ENCODE peak calls at places on chromosomes 4 and X, in four cellular contexts. G is DND-41, X is MM.1S, V is neural progenitor cell. C is an unnamed sample.
A peak's percentile ranks its signal among the peaks of the same experiment; 100 is the strongest.

GRCh38 chr4:2079926-2080325 is 20.8 kb downstream of the NAT8L start:
- DNase-seq in X (no peak), V (no peak), G (no peak), C (no peak)

GRCh38 chrX:47178337-47178736 is 15.3 kb upstream of the UBA1 start:
- DNase-seq in V (no peak), X (no peak), G (no peak), C (no peak)

GRCh38 chr4:74682567-74683359 is 111.6 kb downstream of the BTC start:
- DNase-seq in G (no peak), X (no peak), V (no peak), C (no peak)

GRCh38 chr4:5409980-5410618 is 298.3 kb downstream of the EVC2 start:
- DNase-seq in X (peak; percentile 36), V (peak; percentile 15), G (no peak), C (no peak)

GRCh38 chr4:8240211-8241041 is 29.1 kb upstream of the HTRA3 start:
- DNase-seq in X (no peak), V (no peak), G (no peak), C (no peak)

GRCh38 chrX:15136795-15137194 is 133.1 kb downstream of the ASB9 start:
- DNase-seq in X (no peak), V (no peak), G (no peak), C (no peak)

GRCh38 chrX:117839544-117839943 is 277.1 kb downstream of the KLHL13 start:
- DNase-seq in X (peak; percentile 15), V (no peak), G (no peak), C (no peak)

GRCh38 chr4:140721088-140721421 is 35.1 kb downstream of the TBC1D9 start:
- DNase-seq in V (no peak), X (peak; percentile 32), G (no peak), C (no peak)

GRCh38 chr4:125994024-125994423 is 679.3 kb downstream of the FAT4 start:
- DNase-seq in X (no peak), V (no peak), G (no peak), C (no peak)

GRCh38 chr4:128716325-128716724 is 93.2 kb upstream of the JADE1 start:
- DNase-seq in V (no peak), G (no peak), X (no peak), C (no peak)

GRCh38 chrX:40108959-40109287 is 11.2 kb upstream of the BCOR start:
- DNase-seq in X (no peak), V (peak; percentile 77), G (peak; percentile 74), C (no peak)

DNA sequence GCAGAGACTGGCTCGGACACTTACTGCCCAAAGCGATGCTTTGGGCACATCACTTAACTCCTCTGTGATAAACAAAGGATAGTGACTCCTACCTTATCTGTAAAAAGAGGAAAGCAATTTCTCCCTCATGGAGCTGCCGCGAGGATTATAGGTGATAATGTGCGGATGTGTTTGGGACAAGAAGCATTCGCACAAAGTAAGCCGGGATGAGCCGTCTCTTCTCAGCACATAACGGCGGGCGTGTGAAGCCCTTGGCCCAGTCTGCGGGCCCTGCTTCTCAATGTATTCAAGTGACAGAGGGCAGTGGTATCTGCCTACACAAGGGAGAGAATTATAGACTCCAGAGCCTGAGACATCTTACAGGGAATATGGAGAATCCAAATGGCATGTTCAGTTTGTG is 550.3 kb upstream of the CPEB2 start:
- DNase-seq in V (no peak), X (no peak), G (no peak), C (no peak)
- H3K9ac ChIP-seq in V (no peak overlapping the region), X (no peak overlapping the region), G (no peak overlapping the region), C (no peak overlapping the region)

GRCh38 chr4:184815046-184815877 is 10.5 kb downstream of the ACSL1 start:
- DNase-seq in G (no peak), V (peak; percentile 34), X (peak; percentile 62), C (no peak)
- H3K4me3 ChIP-seq in G (no peak overlapping the region), V (no peak overlapping the region), X (no peak overlapping the region), C (no peak overlapping the region)

GRCh38 chrX:48684134-48684533 is 535 bp downstream of the WAS start:
- DNase-seq in V (no peak), X (no peak), G (no peak), C (no peak)
- H3K9ac ChIP-seq in V (no peak overlapping the region), X (peak overlapping the region; percentile 70), G (peak overlapping the region; percentile 72), C (no peak overlapping the region)

GRCh38 chrX:28586291-28586690 is 955 bp upstream of the IL1RAPL1 start:
- DNase-seq in V (peak; percentile 71), X (no peak), G (no peak), C (no peak)

GRCh38 chrX:28582494-28582893 is 4.8 kb upstream of the IL1RAPL1 start:
- DNase-seq in X (no peak), G (no peak), V (no peak), C (no peak)

GRCh38 chrX:28586891-28587635 is at the start of gene IL1RAPL1:
- DNase-seq in G (no peak), X (peak; percentile 9), V (peak; percentile 42), C (no peak)

GRCh38 chrX:28584025-28584424 is 3.2 kb upstream of the IL1RAPL1 start:
- DNase-seq in V (no peak), G (no peak), X (no peak), C (no peak)

DNA sequence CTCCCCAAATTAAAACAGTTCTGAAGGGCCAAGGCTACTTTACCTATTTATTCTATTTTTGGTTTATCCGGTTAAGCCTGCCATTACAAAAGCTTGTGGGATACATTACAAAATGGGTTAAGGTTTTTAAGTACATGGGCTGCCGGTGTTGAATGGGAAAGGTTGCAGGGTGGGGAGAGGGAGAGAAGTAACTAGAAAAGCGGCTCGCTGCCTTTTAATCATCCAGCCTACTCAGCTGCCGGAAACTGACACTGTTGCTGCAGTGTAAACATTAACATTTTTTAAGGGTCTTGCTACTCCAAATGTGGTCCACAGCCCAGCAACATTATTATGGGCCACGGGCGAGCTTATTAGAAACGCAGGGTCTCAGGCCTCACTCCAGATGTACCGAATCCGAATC is 1.5 kb upstream of the IL1RAPL1 start:
- DNase-seq in V (peak; percentile 19), X (no peak), G (no peak), C (no peak)
- H3K4me3 ChIP-seq in V (peak overlapping the region; percentile 81), X (no peak overlapping the region), G (no peak overlapping the region), C (no peak overlapping the region)

GRCh38 chrX:41339148-41339547 is 5.2 kb downstream of the DDX3X start:
- DNase-seq in V (no peak), G (no peak), X (no peak), C (no peak)

GRCh38 chrX:41336447-41336846 is 2.5 kb downstream of the DDX3X start:
- DNase-seq in V (no peak), G (no peak), X (no peak), C (no peak)

GRCh38 chrX:41335590-41336331 is 1.8 kb downstream of the DDX3X start:
- DNase-seq in G (no peak), V (no peak), X (no peak), C (no peak)

GRCh38 chrX:41337140-41337539 is 3.2 kb downstream of the DDX3X start:
- DNase-seq in G (no peak), X (no peak), V (no peak), C (no peak)

GRCh38 chrX:41338422-41338821 is 4.5 kb downstream of the DDX3X start:
- DNase-seq in G (no peak), V (no peak), X (no peak), C (no peak)
- H3K9ac ChIP-seq in G (no peak overlapping the region), V (no peak overlapping the region), X (no peak overlapping the region), C (no peak overlapping the region)